ENCODE peak calls at places on chromosomes 7 and 10, in eight cellular contexts. A, N, M, L, H, I, O and U are unnamed samples.

GRCh38 chr10:110344622-110345021 is 39.9 kb upstream of the SMNDC1 start:
- DNase-seq in A (no peak), N (peak; percentile 42), M (no peak), L (no peak), H (no peak), I (no peak), O (no peak), U (no peak)

GRCh38 chr10:121928528-121928884 is 675 bp upstream of the ATE1 start:
- DNase-seq in A (no peak), N (peak; percentile 34), M (peak; percentile 13), L (no peak), H (no peak), I (no peak), O (no peak), U (no peak)

GRCh38 chr10:29555091-29555745 is 79.6 kb downstream of the SVIL start:
- DNase-seq in A (no peak), N (no peak), M (no peak), L (no peak), H (no peak), I (no peak), O (no peak), U (no peak)

GRCh38 chr7:690478-691360 is 35.8 kb upstream of the DNAAF5 start:
- DNase-seq in A (no peak), N (no peak), M (no peak), L (no peak), H (no peak), I (no peak), O (no peak), U (no peak)

GRCh38 chr10:88080213-88080612 is 216.8 kb downstream of the PTEN start:
- DNase-seq in A (no peak), N (peak; percentile 78), M (no peak), L (no peak), H (no peak), I (no peak), O (no peak), U (no peak)

GRCh38 chr10:79144341-79145173 is 75.8 kb downstream of the ZMIZ1 start:
- DNase-seq in A (no peak), N (peak; percentile 70), M (no peak), L (no peak), H (no peak), I (peak; percentile 17), O (no peak), U (no peak)

GRCh38 chr10:88851706-88852105 is at the start of gene ANKRD22:
- DNase-seq in A (no peak), N (peak; percentile 71), M (peak; percentile 94), L (no peak), H (no peak), I (no peak), O (no peak), U (peak; percentile 47)

GRCh38 chr10:131898713-131899112 is 2.1 kb upstream of the PPP2R2D start:
- DNase-seq in A (no peak), N (no peak), M (no peak), L (no peak), H (no peak), I (no peak), O (no peak), U (no peak)